ENCODE peak calls at places on chromosomes 3 and 15, in nine cellular contexts. O is testis, W is IMR-90, Q is left ventricle myocardium inferior, M is K562, C is Panc1, G is Peyer's patch, B is osteoblast, F is OCI-LY7. J is an unnamed sample. For H3K9me3, the result is how much of the 10 kb centered on the place peaks cover.

GRCh38 chr3:97949743-97950142 is 22.5 kb downstream of the RIOX2 start:
- DNase-seq in O (no peak), W (no peak), Q (no peak), M (no peak), C (no peak), G (no peak), B (no peak), F (no peak), J (no peak)

GRCh38 chr15:57146394-57147140 is 228.1 kb downstream of the TCF12 start:
- DNase-seq in O (no peak), W (peak), Q (no peak), M (peak), C (no peak), G (no peak), B (peak), F (peak), J (no peak)

GRCh38 chr3:49554639-49555265 is 475 bp downstream of the BSN start:
- DNase-seq in O (peak), W (peak), Q (peak), M (peak), C (no peak), G (peak), B (peak), F (peak), J (peak)

GRCh38 chr3:142916611-142917010 is 27.7 kb upstream of the PCOLCE2 start:
- DNase-seq in O (no peak), W (no peak), Q (no peak), M (no peak), C (no peak), G (no peak), B (peak), F (no peak), J (no peak)

GRCh38 chr15:40118473-40118872 is 9.8 kb upstream of the BMF start:
- DNase-seq in O (no peak), W (no peak), Q (no peak), M (no peak), C (no peak), G (peak), B (peak), F (no peak), J (no peak)

GRCh38 chr15:74906193-74906449 is 530 bp downstream of the FAM219B start:
- DNase-seq in O (peak), W (no peak), Q (no peak), M (no peak), C (no peak), G (peak), B (peak), F (peak), J (no peak)

GRCh38 chr15:35705885-35706590 is 160.1 kb upstream of the DPH6 start:
- DNase-seq in O (peak), W (peak), Q (peak), M (no peak), C (no peak), G (no peak), B (no peak), F (no peak), J (no peak)

GRCh38 chr3:150309557-150309956 is 98.5 kb upstream of the TSC22D2 start:
- DNase-seq in O (no peak), W (peak), Q (no peak), M (no peak), C (no peak), G (no peak), B (no peak), F (no peak), J (no peak)

GRCh38 chr3:126924458-126924857 is 58.5 kb upstream of the PLXNA1 start:
- DNase-seq in O (no peak), W (no peak), Q (no peak), M (no peak), C (no peak), G (no peak), B (no peak), F (no peak), J (no peak)

GRCh38 chr3:126304704-126305103 is 52.5 kb downstream of the KLF15 start:
- DNase-seq in O (no peak), W (peak), Q (no peak), M (no peak), C (peak), G (no peak), B (no peak), F (no peak), J (no peak)

GRCh38 chr15:85518979-85519761 is 138.8 kb downstream of the AKAP13 start:
- DNase-seq in O (no peak), W (peak), Q (no peak), M (no peak), C (no peak), G (no peak), B (no peak), F (no peak), J (no peak)

GRCh38 chr3:67384790-67385397 is 269.5 kb downstream of the SUCLG2 start:
- DNase-seq in O (peak), W (peak), Q (no peak), M (peak), C (no peak), G (peak), B (peak), F (peak), J (peak)

GRCh38 chr3:143848707-143849106 is 439 bp upstream of the SLC9A9 start:
- DNase-seq in O (no peak), W (no peak), Q (no peak), M (no peak), C (no peak), G (no peak), B (no peak), F (peak), J (no peak)

GRCh38 chr3:149462653-149463052 is 11.8 kb upstream of the TM4SF4 start:
- DNase-seq in O (no peak), W (peak), Q (no peak), M (no peak), C (no peak), G (no peak), B (peak), F (no peak), J (no peak)

GRCh38 chr15:80160570-80161156 is 7.9 kb downstream of the FAH start:
- DNase-seq in O (no peak), W (peak), Q (peak), M (peak), C (no peak), G (peak), B (peak), F (peak), J (peak)

GRCh38 chr15:32918481-32919026 is 200.8 kb downstream of the GREM1 start:
- DNase-seq in O (no peak), W (no peak), Q (no peak), M (no peak), C (no peak), G (no peak), B (no peak), F (no peak), J (no peak)

GRCh38 chr3:73893089-73893488 is 268.3 kb upstream of the PDZRN3 start:
- DNase-seq in O (no peak), W (no peak), Q (no peak), M (no peak), C (no peak), G (no peak), B (no peak), F (no peak), J (no peak)

GRCh38 chr3:63921741-63922482 is 9.7 kb upstream of the SCAANT1 start:
- DNase-seq in O (no peak), W (no peak), Q (no peak), M (no peak), C (no peak), G (no peak), B (no peak), F (peak), J (no peak)

GRCh38 chr3:126181398-126181725 is 976 bp upstream of the ALDH1L1 start:
- DNase-seq in O (no peak), W (no peak), Q (no peak), M (no peak), C (no peak), G (no peak), B (no peak), F (no peak), J (no peak)

GRCh38 chr3:46127503-46127902 is 80.6 kb downstream of the CCR1 start:
- DNase-seq in O (no peak), W (peak), Q (no peak), M (no peak), C (no peak), G (no peak), B (no peak), F (no peak), J (no peak)

GRCh38 chr3:172751188-172751571 is 654 bp downstream of the ECT2 start:
- DNase-seq in O (peak), W (peak), Q (no peak), M (peak), C (no peak), G (no peak), B (peak), F (peak), J (no peak)

GRCh38 chr3:65729973-65730372 is 308.7 kb downstream of the MAGI1 start:
- DNase-seq in O (no peak), W (peak), Q (no peak), M (no peak), C (no peak), G (no peak), B (no peak), F (no peak), J (no peak)

GRCh38 chr15:77059761-77060345 is 11.1 kb downstream of the TSPAN3 start:
- DNase-seq in O (no peak), W (peak), Q (no peak), M (no peak), C (no peak), G (no peak), B (no peak), F (peak), J (no peak)

GRCh38 chr3:104214937-104215336 is 1151.8 kb upstream of the ALCAM start:
- DNase-seq in O (no peak), W (no peak), Q (no peak), M (no peak), C (no peak), G (no peak), B (no peak), F (no peak), J (no peak)

GRCh38 chr3:11118181-11118682 is 36.1 kb upstream of the HRH1 start:
- DNase-seq in O (no peak), W (peak), Q (no peak), M (no peak), C (no peak), G (no peak), B (peak), F (no peak), J (no peak)

GRCh38 chr3:108218811-108219210 is 3.4 kb downstream of the IFT57 start:
- DNase-seq in O (no peak), W (peak), Q (no peak), M (no peak), C (no peak), G (no peak), B (peak), F (no peak), J (no peak)

GRCh38 chr3:38314767-38315487 is 31.7 kb upstream of the XYLB start:
- DNase-seq in O (no peak), W (no peak), Q (no peak), M (no peak), C (no peak), G (no peak), B (peak), F (no peak), J (no peak)

GRCh38 chr3:113948015-113948917 is 453 bp downstream of the ZDHHC23 start:
- DNase-seq in O (peak), W (no peak), Q (no peak), M (no peak), C (no peak), G (peak), B (peak), F (peak), J (peak)

GRCh38 chr15:74798388-74799254 is 14.0 kb upstream of the LMAN1L start:
- DNase-seq in O (no peak), W (no peak), Q (peak), M (no peak), C (no peak), G (peak), B (peak), F (peak), J (no peak)

GRCh38 chr3:72303926-72304325 is 519.0 kb upstream of the PROK2 start:
- DNase-seq in O (no peak), W (no peak), Q (no peak), M (no peak), C (no peak), G (no peak), B (no peak), F (no peak), J (no peak)

GRCh38 chr3:27532931-27533607 is 48.9 kb upstream of the SLC4A7 start:
- DNase-seq in O (no peak), W (peak), Q (no peak), M (no peak), C (no peak), G (no peak), B (no peak), F (peak), J (no peak)

GRCh38 chr3:140296796-140297352 is 361.9 kb downstream of the CLSTN2 start:
- DNase-seq in O (peak), W (no peak), Q (no peak), M (no peak), C (no peak), G (no peak), B (no peak), F (no peak), J (no peak)

GRCh38 chr3:114213669-114214541 is 23.5 kb downstream of the ZNF80 start:
- DNase-seq in O (no peak), W (peak), Q (no peak), M (no peak), C (no peak), G (peak), B (no peak), F (peak), J (peak)

GRCh38 chr15:68795298-68795848 is 25.3 kb downstream of the ANP32A start:
- DNase-seq in O (peak), W (peak), Q (peak), M (no peak), C (no peak), G (peak), B (peak), F (peak), J (peak)

GRCh38 chr15:66780172-66780972 is 78.3 kb downstream of the SMAD6 start:
- DNase-seq in O (no peak), W (peak), Q (no peak), M (no peak), C (no peak), G (peak), B (peak), F (peak), J (no peak)

GRCh38 chr3:11240496-11240895 is 31.7 kb upstream of the ATG7 start:
- DNase-seq in O (no peak), W (no peak), Q (no peak), M (no peak), C (no peak), G (no peak), B (no peak), F (no peak), J (no peak)

GRCh38 chr3:184129012-184129411 is 6.1 kb upstream of the EIF2B5 start:
- DNase-seq in O (peak), W (peak), Q (no peak), M (peak), C (no peak), G (peak), B (peak), F (peak), J (no peak)

GRCh38 chr3:71201939-71202338 is 381.6 kb downstream of the FOXP1 start:
- DNase-seq in O (peak), W (peak), Q (peak), M (no peak), C (no peak), G (peak), B (peak), F (no peak), J (no peak)

GRCh38 chr3:141452045-141452444 is 34.8 kb upstream of the RASA2 start:
- DNase-seq in O (peak), W (peak), Q (no peak), M (peak), C (peak), G (peak), B (no peak), F (peak), J (no peak)

DNA sequence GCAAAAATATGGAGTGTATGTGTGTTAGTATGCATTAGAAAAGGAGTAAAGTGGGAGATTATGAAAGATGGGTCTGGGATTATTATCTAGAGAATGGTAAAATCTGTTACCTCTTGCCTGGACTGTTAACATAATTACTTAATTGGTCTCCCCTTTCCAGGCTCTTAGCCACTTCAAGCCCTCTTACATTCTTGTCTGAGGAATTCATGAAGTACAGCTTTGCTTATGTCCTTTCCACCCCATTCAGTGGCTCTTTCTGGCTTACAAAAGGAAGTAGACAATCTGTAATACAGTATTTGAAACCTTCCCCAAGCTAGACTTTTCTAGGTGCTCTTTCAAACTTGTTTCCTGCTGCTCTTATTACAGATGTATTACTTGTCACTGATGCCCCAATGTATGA is 129.8 kb downstream of the MBNL1 start:
- DNase-seq in O (no peak), W (no peak), Q (no peak), M (no peak), C (no peak), G (no peak), B (peak), F (no peak), J (no peak)
- H3K27ac ChIP-seq in O (no peak), W (no peak), Q (peak), M (peak), C (no peak), G (no peak), B (peak), F (no peak), J (peak)

DNA sequence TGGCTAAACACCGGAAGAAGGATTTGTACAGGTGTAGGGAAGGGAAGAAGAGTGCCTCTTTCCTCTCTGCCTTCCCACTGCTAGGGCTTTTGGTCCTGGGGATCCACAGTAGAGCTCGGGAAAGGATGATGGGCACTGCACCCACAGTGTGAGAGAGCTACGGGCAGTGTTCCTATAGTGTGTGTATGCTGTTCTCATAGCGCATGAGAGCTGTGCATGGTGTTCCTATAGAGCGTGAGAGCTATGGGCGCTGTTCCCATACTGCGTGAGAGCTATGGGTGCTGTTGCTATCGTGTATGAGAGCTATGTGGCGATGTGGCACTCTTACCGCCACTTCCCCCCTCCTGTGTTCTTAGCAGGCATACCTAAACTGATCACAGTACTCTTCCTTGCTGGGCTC is 213.5 kb downstream of the EDEM1 start:
- DNase-seq in O (no peak), W (no peak), Q (no peak), M (no peak), C (no peak), G (no peak), B (no peak), F (no peak), J (no peak)
- TF ChIP-seq CTCF in O (no peak), W (no peak), Q (no peak), M (no peak), C (no peak), G (no peak), B (no peak), F (no peak), J (no peak)

GRCh38 chr3:195887670-195888069 is 20.7 kb downstream of the TNK2 start:
- DNase-seq in O (no peak), W (no peak), Q (no peak), M (no peak), C (no peak), G (no peak), B (peak), F (no peak), J (no peak)

GRCh38 chr3:195886181-195887141 is 21.9 kb downstream of the TNK2 start:
- DNase-seq in O (no peak), W (peak), Q (peak), M (peak), C (no peak), G (no peak), B (peak), F (no peak), J (no peak)

GRCh38 chr3:195888981-195889842 is 19.1 kb downstream of the TNK2 start:
- DNase-seq in O (no peak), W (no peak), Q (no peak), M (no peak), C (no peak), G (no peak), B (peak), F (no peak), J (no peak)

GRCh38 chr3:195889843-195890407 is 18.4 kb downstream of the TNK2 start:
- DNase-seq in O (peak), W (no peak), Q (no peak), M (no peak), C (no peak), G (no peak), B (peak), F (no peak), J (no peak)

DNA sequence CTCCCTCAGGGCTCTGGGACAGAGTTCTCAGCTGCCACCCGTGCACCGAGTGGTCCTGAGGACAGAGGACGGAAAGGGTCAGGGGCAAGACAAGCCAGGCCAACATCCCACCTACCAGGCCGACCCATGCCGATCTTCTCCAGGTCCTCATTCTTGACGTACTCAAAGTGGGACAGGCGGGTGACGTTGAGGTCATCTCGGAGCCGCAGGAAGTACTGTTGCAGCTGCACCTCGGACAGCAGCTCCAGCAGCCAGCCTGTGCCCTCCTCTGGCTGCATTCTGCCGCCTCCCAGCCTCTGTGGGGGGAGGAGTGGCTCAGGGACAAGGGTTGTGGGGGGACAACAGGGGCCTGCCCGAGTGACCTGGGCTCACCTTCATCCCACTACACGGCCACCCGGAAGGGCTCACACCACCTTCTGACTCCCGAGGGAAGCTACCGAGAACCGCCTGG is 20.0 kb downstream of the TNK2 start:
- DNase-seq in O (no peak), W (no peak), Q (no peak), M (no peak), C (no peak), G (no peak), B (peak), F (no peak), J (no peak)
- H3K9me3 ChIP-seq in O (under half), W (under half), Q (under half), M (under half), C (under half), G (under half), B (under half), F (under half), J (under half)

GRCh38 chr3:133641254-133641653 is 20.5 kb downstream of the TOPBP1 start:
- DNase-seq in O (no peak), W (no peak), Q (no peak), M (no peak), C (no peak), G (no peak), B (no peak), F (no peak), J (no peak)

GRCh38 chr3:133643611-133644010 is 18.1 kb downstream of the TOPBP1 start:
- DNase-seq in O (no peak), W (no peak), Q (no peak), M (no peak), C (no peak), G (no peak), B (no peak), F (no peak), J (no peak)

GRCh38 chr3:133649486-133650068 is 12.2 kb downstream of the TOPBP1 start:
- DNase-seq in O (no peak), W (no peak), Q (no peak), M (no peak), C (no peak), G (no peak), B (no peak), F (no peak), J (no peak)

DNA sequence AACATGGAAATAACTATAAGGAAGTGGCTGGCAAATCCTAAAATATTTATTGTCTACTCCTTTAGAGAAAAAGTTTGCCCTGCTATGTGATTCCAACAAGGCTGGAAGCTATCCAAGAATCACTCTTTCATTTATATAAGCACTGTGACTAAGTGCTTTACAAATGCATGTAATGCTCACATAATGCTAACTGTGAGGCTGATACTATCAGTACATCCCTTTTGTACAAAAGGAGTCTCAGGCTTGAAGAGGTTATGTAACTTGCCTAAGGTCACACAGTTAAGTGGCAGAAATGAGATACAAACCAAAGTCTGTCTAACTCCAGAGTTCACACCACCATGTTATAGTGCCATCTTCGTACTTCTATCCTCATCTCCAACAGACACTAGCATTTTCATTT is 17.0 kb downstream of the TOPBP1 start:
- DNase-seq in O (no peak), W (peak), Q (no peak), M (no peak), C (no peak), G (no peak), B (peak), F (no peak), J (no peak)
- H3K27ac ChIP-seq in O (no peak), W (no peak), Q (no peak), M (no peak), C (peak), G (no peak), B (peak), F (no peak), J (no peak)

GRCh38 chr15:100781061-100781960 is 98.3 kb upstream of the ALDH1A3 start:
- DNase-seq in O (peak), W (no peak), Q (no peak), M (no peak), C (no peak), G (peak), B (peak), F (no peak), J (no peak)
- TF ChIP-seq CTCF in O (no peak), W (no peak), Q (no peak), M (no peak), C (no peak), G (no peak), B (no peak), F (no peak), J (no peak)

J was measured in CD4-positive, alpha-beta T cell.